ENCODE peak calls at places on chromosomes 13 and 19, in four cellular contexts. One of them, this sample, is unnamed.

GRCh38 chr13:113410472-113411201 is 42.7 kb downstream of the ADPRHL1 start:
- DNase-seq in SK-N-SH: no peak
- DNase-seq in GM23338: no peak
- DNase-seq in Panc1: peak
- DNase-seq in this sample: peak

GRCh38 chr19:4988770-4989251 is 19.9 kb downstream of the KDM4B start:
- DNase-seq in SK-N-SH: no peak
- DNase-seq in GM23338: no peak
- DNase-seq in Panc1: no peak
- DNase-seq in this sample: no peak

GRCh38 chr19:46068345-46069258 is 27.8 kb upstream of the IGFL4 start:
- DNase-seq in SK-N-SH: no peak
- DNase-seq in GM23338: no peak
- DNase-seq in Panc1: no peak
- DNase-seq in this sample: peak

GRCh38 chr13:109995578-109995977 is 209.2 kb upstream of the IRS2 start:
- DNase-seq in SK-N-SH: no peak
- DNase-seq in GM23338: no peak
- DNase-seq in Panc1: no peak
- DNase-seq in this sample: no peak

GRCh38 chr19:17296278-17296677 is 6.9 kb downstream of the ABHD8 start:
- DNase-seq in SK-N-SH: peak
- DNase-seq in GM23338: no peak
- DNase-seq in Panc1: peak
- DNase-seq in this sample: no peak

GRCh38 chr13:21511841-21512240 is 52.7 kb upstream of the ZDHHC20 start:
- DNase-seq in SK-N-SH: no peak
- DNase-seq in GM23338: no peak
- DNase-seq in Panc1: no peak
- DNase-seq in this sample: no peak

GRCh38 chr19:10861118-10861651 is 10.2 kb upstream of the CARM1 start:
- DNase-seq in SK-N-SH: no peak
- DNase-seq in GM23338: peak
- DNase-seq in Panc1: no peak
- DNase-seq in this sample: peak

GRCh38 chr19:31960474-31960873 is 384.9 kb upstream of the ZNF507 start:
- DNase-seq in SK-N-SH: no peak
- DNase-seq in GM23338: no peak
- DNase-seq in Panc1: no peak
- DNase-seq in this sample: no peak

GRCh38 chr13:71320452-71320851 is 546.6 kb downstream of the DACH1 start:
- DNase-seq in SK-N-SH: no peak
- DNase-seq in GM23338: peak
- DNase-seq in Panc1: no peak
- DNase-seq in this sample: no peak

GRCh38 chr19:3285647-3286176 is 61.3 kb downstream of the CELF5 start:
- DNase-seq in SK-N-SH: peak
- DNase-seq in GM23338: peak
- DNase-seq in Panc1: no peak
- DNase-seq in this sample: no peak

GRCh38 chr13:59957438-59957837 is 206.3 kb downstream of the DIAPH3 start:
- DNase-seq in SK-N-SH: no peak
- DNase-seq in GM23338: no peak
- DNase-seq in Panc1: no peak
- DNase-seq in this sample: no peak

GRCh38 chr19:55112781-55113569 is 4.5 kb downstream of the PPP1R12C start:
- DNase-seq in SK-N-SH: peak
- DNase-seq in GM23338: peak
- DNase-seq in Panc1: no peak
- DNase-seq in this sample: no peak

GRCh38 chr19:10776900-10777650 is 58.9 kb downstream of the TMED1 start:
- DNase-seq in SK-N-SH: no peak
- DNase-seq in GM23338: no peak
- DNase-seq in Panc1: no peak
- DNase-seq in this sample: no peak

GRCh38 chr19:21084343-21084742 is 2.3 kb downstream of the ZNF714 start:
- DNase-seq in SK-N-SH: no peak
- DNase-seq in GM23338: no peak
- DNase-seq in Panc1: no peak
- DNase-seq in this sample: no peak

GRCh38 chr19:14248578-14249011 is 42.6 kb upstream of the ADGRL1 start:
- DNase-seq in SK-N-SH: peak
- DNase-seq in GM23338: peak
- DNase-seq in Panc1: no peak
- DNase-seq in this sample: no peak
- H3K4me3 ChIP-seq in SK-N-SH: peak
- H3K4me3 ChIP-seq in GM23338: peak
- H3K4me3 ChIP-seq in Panc1: peak
- H3K4me3 ChIP-seq in this sample: peak

DNA sequence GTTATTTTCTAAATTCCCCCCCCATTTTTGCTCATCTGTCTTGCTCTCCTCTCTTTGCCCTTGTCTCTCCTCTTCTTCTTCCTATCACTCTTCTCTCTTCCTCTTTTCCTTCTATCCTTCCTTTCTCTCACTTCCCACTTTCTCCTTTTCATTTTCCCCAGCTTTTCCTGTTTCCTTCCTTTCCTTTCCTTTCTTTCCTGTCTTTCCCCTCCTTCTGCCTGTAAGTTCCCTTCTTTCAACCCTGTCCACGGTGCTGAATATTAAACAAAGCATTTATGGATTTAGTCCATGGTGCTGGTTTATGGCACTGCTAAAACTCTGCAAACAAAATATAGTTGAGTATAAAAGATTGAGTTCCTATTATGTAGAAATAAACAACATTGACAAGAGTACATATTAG is 27.6 kb downstream of the SCEL start:
- DNase-seq in SK-N-SH: no peak
- DNase-seq in GM23338: peak
- DNase-seq in Panc1: no peak
- DNase-seq in this sample: no peak
- TF ChIP-seq REST in SK-N-SH: peak
- TF ChIP-seq REST in GM23338: peak
- TF ChIP-seq REST in Panc1: no peak
- TF ChIP-seq REST in this sample: peak

GRCh38 chr19:19193926-19194325 is 1.9 kb downstream of the RFXANK start:
- DNase-seq in SK-N-SH: no peak
- DNase-seq in GM23338: no peak
- DNase-seq in Panc1: no peak
- DNase-seq in this sample: no peak
- H3K4me3 ChIP-seq in SK-N-SH: peak
- H3K4me3 ChIP-seq in GM23338: no peak
- H3K4me3 ChIP-seq in Panc1: peak
- H3K4me3 ChIP-seq in this sample: peak

GRCh38 chr19:48962029-48962848 is 2.9 kb upstream of the FTL start:
- DNase-seq in SK-N-SH: no peak
- DNase-seq in GM23338: peak
- DNase-seq in Panc1: no peak
- DNase-seq in this sample: no peak
- TF ChIP-seq REST in SK-N-SH: no peak
- TF ChIP-seq REST in GM23338: no peak
- TF ChIP-seq REST in Panc1: no peak
- TF ChIP-seq REST in this sample: no peak

DNA sequence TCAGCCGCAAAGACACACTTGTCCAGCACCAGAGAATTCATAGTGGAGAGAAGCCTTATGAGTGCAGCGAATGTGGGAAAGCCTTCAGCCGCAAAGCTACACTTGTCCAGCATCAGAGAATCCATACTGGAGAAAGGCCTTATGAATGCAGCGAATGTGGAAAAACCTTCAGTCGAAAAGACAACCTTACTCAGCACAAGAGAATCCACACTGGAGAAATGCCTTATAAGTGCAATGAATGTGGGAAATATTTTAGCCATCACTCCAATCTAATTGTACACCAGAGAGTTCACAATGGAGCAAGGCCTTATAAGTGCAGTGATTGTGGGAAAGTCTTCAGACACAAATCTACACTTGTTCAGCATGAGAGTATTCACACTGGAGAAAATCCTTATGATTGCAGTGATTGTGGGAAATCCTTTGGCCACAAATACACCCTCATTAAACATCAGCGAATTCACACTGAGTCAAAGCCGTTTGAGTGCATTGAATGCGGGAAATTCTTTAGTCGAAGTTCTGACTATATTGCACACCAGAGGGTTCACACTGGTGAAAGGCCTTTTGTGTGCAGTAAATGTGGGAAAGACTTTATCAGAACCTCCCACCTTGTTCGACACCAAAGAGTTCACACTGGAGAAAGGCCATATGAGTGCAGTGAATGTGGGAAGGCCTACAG is 6.8 kb downstream of the ZNF134 start:
- DNase-seq in SK-N-SH: no peak
- DNase-seq in GM23338: peak
- DNase-seq in Panc1: no peak
- DNase-seq in this sample: no peak
- H3K4me3 ChIP-seq in SK-N-SH: no peak
- H3K4me3 ChIP-seq in GM23338: peak
- H3K4me3 ChIP-seq in Panc1: no peak
- H3K4me3 ChIP-seq in this sample: no peak